ENCODE peak calls at places on chromosomes 16 and 17, in seven cellular contexts. T is WTC11; S is stimulated activated CD8-positive, alpha-beta memory T cell treated with anti-CD3 and anti-CD28 coated beads, Interleukin-7, amount 100 ng/mL, for 24 hours; Z is COR-L47; A is stimulated activated CD4-positive, alpha-beta T cell treated with anti-CD3 and anti-CD28 coated beads, TNF-alpha, amount 100 ng/mL, for 4 hours; W is heart right ventricle; R is M059J. Y is an unnamed sample.

GRCh38 chr17:51427259-51428255 is 167.2 kb downstream of the UTP18 start:
- DNase-seq in T (no peak), S (no peak), Z (no peak), A (peak), W (no peak), R (no peak), Y (no peak)

GRCh38 chr17:21034350-21035235 is 8.2 kb downstream of the USP22 start:
- DNase-seq in T (no peak), S (no peak), Z (no peak), A (no peak), W (no peak), R (no peak), Y (peak)

GRCh38 chr17:72985882-72986720 is 106.4 kb downstream of the SLC39A11 start:
- DNase-seq in T (peak), S (peak), Z (peak), A (peak), W (peak), R (peak), Y (peak)

GRCh38 chr17:29867643-29868181 is 62.3 kb downstream of the SSH2 start:
- DNase-seq in T (no peak), S (no peak), Z (no peak), A (no peak), W (no peak), R (no peak), Y (peak)

GRCh38 chr17:45098081-45098868 is 34.0 kb downstream of the PLCD3 start:
- DNase-seq in T (no peak), S (no peak), Z (no peak), A (no peak), W (no peak), R (no peak), Y (no peak)

GRCh38 chr17:28747046-28747691 is 3.4 kb downstream of the TRAF4 start:
- DNase-seq in T (no peak), S (no peak), Z (no peak), A (no peak), W (no peak), R (no peak), Y (no peak)

GRCh38 chr17:77045441-77046041 is 95.2 kb upstream of the SEC14L1 start:
- DNase-seq in T (no peak), S (no peak), Z (no peak), A (no peak), W (no peak), R (peak), Y (peak)

GRCh38 chr16:20763461-20764232 is at the start of gene ACSM3:
- DNase-seq in T (peak), S (peak), Z (no peak), A (peak), W (no peak), R (peak), Y (peak)

GRCh38 chr16:705748-706188 is at the start of gene FBXL16:
- DNase-seq in T (no peak), S (no peak), Z (peak), A (no peak), W (no peak), R (peak), Y (no peak)

GRCh38 chr17:43545383-43545632 is 832 bp downstream of the ETV4 start:
- DNase-seq in T (no peak), S (no peak), Z (no peak), A (no peak), W (peak), R (peak), Y (peak)

GRCh38 chr16:84611041-84611440 is 6.8 kb downstream of the COTL1 start:
- DNase-seq in T (no peak), S (no peak), Z (no peak), A (no peak), W (no peak), R (no peak), Y (no peak)

GRCh38 chr17:1752425-1752941 is 9.4 kb upstream of the SERPINF1 start:
- DNase-seq in T (no peak), S (no peak), Z (no peak), A (no peak), W (no peak), R (peak), Y (peak)

GRCh38 chr17:73998246-73999220 is 204.9 kb upstream of the RPL38 start:
- DNase-seq in T (peak), S (peak), Z (peak), A (peak), W (peak), R (peak), Y (peak)

GRCh38 chr16:65961491-65962143 is 404.9 kb upstream of the CDH5 start:
- DNase-seq in T (no peak), S (no peak), Z (no peak), A (no peak), W (no peak), R (peak), Y (no peak)

GRCh38 chr16:68786685-68787418 is 49.8 kb downstream of the CDH1 start:
- DNase-seq in T (no peak), S (no peak), Z (peak), A (no peak), W (no peak), R (peak), Y (no peak)

GRCh38 chr16:84303023-84303422 is 8.3 kb downstream of the WFDC1 start:
- DNase-seq in T (no peak), S (no peak), Z (no peak), A (no peak), W (no peak), R (peak), Y (no peak)

GRCh38 chr16:17590711-17591654 is 120.2 kb upstream of the XYLT1 start:
- DNase-seq in T (no peak), S (peak), Z (no peak), A (peak), W (no peak), R (peak), Y (peak)

GRCh38 chr16:51734220-51734619 is 583.1 kb upstream of the SALL1 start:
- DNase-seq in T (no peak), S (no peak), Z (peak), A (no peak), W (no peak), R (no peak), Y (no peak)

GRCh38 chr17:50608700-50609375 is 25.8 kb upstream of the ABCC3 start:
- DNase-seq in T (no peak), S (no peak), Z (peak), A (no peak), W (no peak), R (no peak), Y (no peak)

Y was measured in ELR.